ENCODE peak calls at places on chromosomes 6 and 20, in nine cellular contexts. P, H, N, O, Y, G, T, Z and M are unnamed samples.

GRCh38 chr20:16761305-16761829 is 13.2 kb downstream of the OTOR start:
- DNase-seq in P (peak; percentile 46), H (peak; percentile 71), N (peak; percentile 60), O (no peak), Y (no peak), G (no peak), T (peak; percentile 86), Z (peak; percentile 79), M (no peak)

GRCh38 chr20:51678041-51678697 is 90.0 kb downstream of the ATP9A start:
- DNase-seq in P (no peak), H (peak; percentile 36), N (peak; percentile 34), O (no peak), Y (no peak), G (no peak), T (peak; percentile 10), Z (no peak), M (no peak)

GRCh38 chr20:52411611-52412010 is 220.0 kb upstream of the ZFP64 start:
- DNase-seq in P (no peak), H (no peak), N (no peak), O (no peak), Y (no peak), G (no peak), T (no peak), Z (no peak), M (no peak)

GRCh38 chr6:158808918-158809678 is 10.1 kb downstream of the EZR start:
- DNase-seq in P (no peak), H (peak; percentile 31), N (peak; percentile 43), O (no peak), Y (no peak), G (no peak), T (no peak), Z (no peak), M (no peak)

GRCh38 chr6:47736083-47736700 is 37.8 kb downstream of the ADGRF4 start:
- DNase-seq in P (no peak), H (no peak), N (no peak), O (no peak), Y (no peak), G (no peak), T (peak; percentile 26), Z (no peak), M (peak; percentile 37)

GRCh38 chr6:35142578-35142977 is 1.4 kb upstream of the TCP11 start:
- DNase-seq in P (no peak), H (peak; percentile 52), N (no peak), O (no peak), Y (no peak), G (no peak), T (no peak), Z (no peak), M (no peak)

GRCh38 chr6:26538572-26538902 is 371 bp downstream of the HMGN4 start:
- DNase-seq in P (no peak), H (no peak), N (no peak), O (no peak), Y (no peak), G (no peak), T (no peak), Z (no peak), M (no peak)

GRCh38 chr6:150667977-150668716 is 68.5 kb downstream of the PLEKHG1 start:
- DNase-seq in P (peak; percentile 59), H (peak; percentile 82), N (peak; percentile 93), O (peak; percentile 89), Y (no peak), G (peak; percentile 91), T (peak; percentile 93), Z (peak; percentile 90), M (peak; percentile 81)

GRCh38 chr20:8389381-8390368 is 257.6 kb downstream of the PLCB1 start:
- DNase-seq in P (no peak), H (peak; percentile 73), N (no peak), O (no peak), Y (no peak), G (no peak), T (peak; percentile 81), Z (peak; percentile 66), M (no peak)

GRCh38 chr6:113299526-113299925 is 557.6 kb upstream of the MARCKS start:
- DNase-seq in P (no peak), H (no peak), N (no peak), O (no peak), Y (no peak), G (no peak), T (peak; percentile 27), Z (no peak), M (no peak)

GRCh38 chr20:1870792-1871550 is 24.2 kb upstream of the SIRPA start:
- DNase-seq in P (no peak), H (no peak), N (no peak), O (no peak), Y (no peak), G (no peak), T (no peak), Z (peak; percentile 64), M (no peak)

DNA sequence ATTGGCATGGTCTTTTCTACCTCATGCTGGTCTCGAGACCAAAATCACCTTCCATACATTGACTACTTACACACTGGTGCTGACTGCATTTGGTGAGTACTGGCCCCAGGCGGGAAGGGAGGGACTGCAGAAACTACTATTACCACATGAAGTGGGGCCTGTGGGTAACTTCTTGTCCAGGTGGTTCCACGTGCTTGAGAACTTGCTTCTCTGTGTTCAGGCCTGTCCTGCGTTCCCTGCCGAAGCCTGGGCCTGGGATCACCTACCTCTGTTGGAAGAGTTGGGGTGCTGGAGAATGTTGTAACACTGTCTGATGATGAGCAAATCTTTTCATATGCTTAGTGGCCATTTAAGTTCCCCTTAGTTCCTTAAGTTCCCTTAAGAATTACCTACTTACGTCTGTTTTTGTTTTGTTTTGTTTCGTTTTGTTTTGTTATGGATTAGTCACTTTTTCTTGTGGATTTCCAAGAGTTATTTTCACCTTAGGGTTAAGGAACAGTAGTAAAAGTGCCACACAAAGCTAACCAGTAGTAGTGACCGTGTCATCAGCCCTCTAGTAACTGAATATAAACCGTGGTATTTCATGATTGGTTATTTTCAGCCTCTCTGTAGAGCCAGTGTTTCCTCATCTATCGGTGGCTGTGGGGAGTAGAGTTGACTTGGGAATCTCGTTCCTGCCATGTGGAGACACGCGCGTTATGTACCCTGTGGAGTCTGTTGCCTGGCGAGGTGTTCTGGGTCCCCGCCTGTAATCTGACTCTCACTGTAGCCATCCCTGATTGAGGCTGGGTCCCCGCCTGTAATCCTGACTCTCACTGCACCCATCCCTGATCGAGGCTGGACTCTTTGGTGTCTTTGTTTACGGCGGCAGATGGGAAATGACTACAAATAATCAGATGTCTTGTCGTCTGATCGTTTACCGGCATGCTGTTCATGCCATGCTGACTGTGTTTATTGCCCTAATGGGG is 154.2 kb downstream of the DTNBP1 start:
- DNase-seq in P (no peak), H (no peak), N (no peak), O (no peak), Y (peak; percentile 70), G (no peak), T (no peak), Z (no peak), M (no peak)
- H3K4me3 ChIP-seq in P (no peak overlapping the region), H (no peak overlapping the region), N (no peak overlapping the region), O (no peak overlapping the region), Y (no peak overlapping the region), G (no peak overlapping the region), T (no peak overlapping the region), Z (no peak overlapping the region), M (no peak overlapping the region)

DNA sequence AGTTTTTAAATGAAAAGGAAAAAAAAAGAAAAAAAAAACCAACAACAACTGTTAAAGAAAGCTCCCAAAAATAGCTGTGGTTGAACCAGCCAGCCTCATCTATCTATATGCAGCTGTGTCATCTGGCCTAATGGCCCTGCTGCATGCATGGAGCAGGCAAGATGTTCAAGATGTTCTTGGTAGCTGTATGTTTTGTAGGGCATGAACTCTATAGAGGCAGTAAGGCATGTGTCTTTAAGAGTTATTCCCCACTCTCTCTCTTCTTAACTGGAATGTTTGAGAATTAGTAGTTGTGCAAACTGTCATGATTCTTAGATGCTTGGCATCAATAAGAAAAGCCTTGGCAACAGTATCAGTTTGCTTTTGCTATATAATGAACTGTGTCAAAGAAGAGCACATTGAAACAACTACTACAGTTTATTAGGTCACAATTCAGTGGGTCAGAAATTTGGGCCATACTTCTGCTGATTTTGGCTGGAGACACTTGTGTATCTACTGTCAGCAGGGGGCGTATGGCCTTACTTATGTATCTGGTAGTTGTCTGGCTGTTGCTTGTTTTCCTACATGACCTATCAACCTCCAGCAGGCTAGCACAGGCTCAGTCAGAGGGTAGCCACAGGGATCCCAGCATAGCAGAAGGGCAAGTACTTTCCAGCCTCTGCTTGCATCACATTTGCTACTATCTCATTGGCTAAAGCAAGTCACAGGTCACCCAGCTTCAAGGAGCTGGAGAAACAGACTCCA is 56.1 kb upstream of the LAMP5 start:
- DNase-seq in P (no peak), H (peak; percentile 51), N (peak; percentile 29), O (no peak), Y (no peak), G (no peak), T (peak; percentile 5), Z (peak; percentile 16), M (no peak)
- TF ChIP-seq CTCF in P (peak; percentile 37), H (peak; percentile 39), N (no peak), O (peak; percentile 38), Y (no peak), G (no peak), T (no peak), Z (peak; percentile 9), M (no peak)

GRCh38 chr6:52595796-52596130 is 18.9 kb upstream of the TRAM2 start:
- DNase-seq in P (no peak), H (no peak), N (no peak), O (no peak), Y (no peak), G (no peak), T (no peak), Z (no peak), M (no peak)
- H3K4me3 ChIP-seq in P (peak overlapping the region; percentile 19), H (peak overlapping the region; percentile 43), N (no peak overlapping the region), O (no peak overlapping the region), Y (no peak overlapping the region), G (peak overlapping the region; percentile 24), T (peak overlapping the region; percentile 28), Z (no peak overlapping the region), M (no peak overlapping the region)

DNA sequence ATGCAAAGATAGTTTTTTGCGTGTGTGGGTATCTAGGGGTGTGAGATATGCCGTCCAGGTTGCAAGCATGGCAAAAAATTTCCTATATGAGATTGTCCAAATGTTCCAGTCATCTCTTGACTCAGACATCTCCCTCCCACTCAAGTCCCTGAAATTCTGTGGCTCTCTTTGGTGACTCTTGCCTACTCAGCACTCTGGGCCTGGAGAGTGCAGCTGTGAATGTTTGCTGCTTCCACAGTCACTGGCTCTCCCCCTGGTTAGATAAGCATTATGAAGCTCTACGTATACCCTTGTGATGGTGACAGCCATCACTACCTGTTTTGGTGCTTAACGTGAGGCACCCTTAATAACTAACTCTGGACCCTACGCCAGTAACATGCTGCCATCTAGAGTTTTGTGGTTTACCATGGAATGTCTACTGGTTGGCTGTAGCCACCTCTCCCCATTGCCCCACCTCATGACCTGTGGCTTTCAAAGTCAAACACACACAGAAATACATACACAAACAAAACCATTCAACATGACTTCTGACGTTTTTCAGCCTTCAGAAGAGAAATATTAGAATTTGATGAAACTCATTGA is 621.9 kb upstream of the CITED2 start:
- DNase-seq in P (no peak), H (no peak), N (peak; percentile 27), O (no peak), Y (no peak), G (no peak), T (no peak), Z (peak; percentile 34), M (no peak)
- TF ChIP-seq CTCF in P (no peak), H (no peak), N (peak; percentile 10), O (peak; percentile 24), Y (no peak), G (peak; percentile 12), T (no peak), Z (peak; percentile 12), M (no peak)

GRCh38 chr6:31008165-31008564 is 2.1 kb upstream of the MUC22 start:
- DNase-seq in P (no peak), H (no peak), N (no peak), O (no peak), Y (no peak), G (no peak), T (no peak), Z (no peak), M (no peak)
- H3K4me3 ChIP-seq in P (no peak overlapping the region), H (no peak overlapping the region), N (no peak overlapping the region), O (no peak overlapping the region), Y (no peak overlapping the region), G (no peak overlapping the region), T (no peak overlapping the region), Z (no peak overlapping the region), M (no peak overlapping the region)

GRCh38 chr20:54197621-54198604 is 10.0 kb upstream of the PFDN4 start:
- DNase-seq in P (peak; percentile 56), H (peak; percentile 88), N (no peak), O (no peak), Y (no peak), G (no peak), T (peak; percentile 80), Z (peak; percentile 52), M (no peak)
- TF ChIP-seq CTCF in P (peak; percentile 57), H (peak; percentile 65), N (no peak), O (no peak), Y (no peak), G (no peak), T (peak; percentile 44), Z (peak; percentile 49), M (no peak)